ENCODE peak calls at places on chromosomes 11 and 22, in six cellular contexts. X, W, J, E, A and U are unnamed samples.

GRCh38 chr11:74577624-74578396 is 14.6 kb upstream of the POLD3 start:
- DNase-seq in X (no peak), W (no peak), J (no peak), E (no peak), A (no peak), U (no peak)

GRCh38 chr22:21448627-21449416 is 18.4 kb upstream of the TMEM191C start:
- DNase-seq in X (peak; percentile 12), W (no peak), J (peak; percentile 9), E (no peak), A (no peak), U (no peak)

GRCh38 chr22:37259540-37260029 is 15.5 kb upstream of the RAC2 start:
- DNase-seq in X (no peak), W (no peak), J (no peak), E (no peak), A (no peak), U (no peak)

GRCh38 chr11:57499413-57499982 is 16.0 kb downstream of the SLC43A1 start:
- DNase-seq in X (peak; percentile 97), W (peak; percentile 99), J (peak; percentile 97), E (no peak), A (no peak), U (no peak)

GRCh38 chr11:63775221-63775620 is 6.6 kb upstream of the ZFTA start:
- DNase-seq in X (no peak), W (no peak), J (no peak), E (no peak), A (no peak), U (no peak)

GRCh38 chr11:127485541-127485940 is 485.0 kb upstream of the KIRREL3 start:
- DNase-seq in X (no peak), W (no peak), J (no peak), E (no peak), A (no peak), U (no peak)

GRCh38 chr11:70164705-70165104 is 38.4 kb upstream of the FADD start:
- DNase-seq in X (no peak), W (no peak), J (no peak), E (no peak), A (no peak), U (no peak)

GRCh38 chr11:108511851-108512474 is 13.8 kb upstream of the POGLUT3 start:
- DNase-seq in X (no peak), W (no peak), J (no peak), E (no peak), A (no peak), U (no peak)

GRCh38 chr11:57116654-57117053 is 65.1 kb upstream of the LRRC55 start:
- DNase-seq in X (no peak), W (no peak), J (no peak), E (no peak), A (no peak), U (no peak)

GRCh38 chr11:83249972-83250593 is 36.1 kb downstream of the CCDC90B start:
- DNase-seq in X (no peak), W (no peak), J (no peak), E (peak; percentile 2), A (no peak), U (no peak)

GRCh38 chr11:115286614-115287013 is 217.6 kb downstream of the CADM1 start:
- DNase-seq in X (no peak), W (no peak), J (no peak), E (no peak), A (no peak), U (no peak)

GRCh38 chr22:20109411-20110358 is 6.2 kb upstream of the RANBP1 start:
- DNase-seq in X (no peak), W (peak; percentile 13), J (no peak), E (no peak), A (no peak), U (peak; percentile 43)

GRCh38 chr11:14184548-14184947 is 174.4 kb downstream of the RRAS2 start:
- DNase-seq in X (no peak), W (no peak), J (no peak), E (no peak), A (no peak), U (no peak)

GRCh38 chr22:27874756-27875155 is 44.3 kb downstream of the PITPNB start:
- DNase-seq in X (no peak), W (no peak), J (no peak), E (no peak), A (no peak), U (no peak)
- H3K27ac ChIP-seq in X (no peak overlapping the region), W (peak overlapping the region; percentile 59), J (no peak overlapping the region), E (no peak overlapping the region), A (no peak overlapping the region), U (no peak overlapping the region)

GRCh38 chr22:42086051-42086450 is 4.5 kb downstream of the NDUFA6 start:
- DNase-seq in X (no peak), W (no peak), J (no peak), E (no peak), A (no peak), U (no peak)
- H3K27ac ChIP-seq in X (peak overlapping the region; percentile 34), W (peak overlapping the region; percentile 14), J (no peak overlapping the region), E (no peak overlapping the region), A (no peak overlapping the region), U (no peak overlapping the region)

GRCh38 chr11:123582992-123583504 is 71.4 kb downstream of the SCN3B start:
- DNase-seq in X (no peak), W (no peak), J (no peak), E (no peak), A (no peak), U (no peak)
- H3K27ac ChIP-seq in X (no peak overlapping the region), W (no peak overlapping the region), J (no peak overlapping the region), E (no peak overlapping the region), A (no peak overlapping the region), U (no peak overlapping the region)

GRCh38 chr11:94595061-94595460 is 27.9 kb downstream of the PIWIL4 start:
- DNase-seq in X (no peak), W (no peak), J (no peak), E (no peak), A (no peak), U (no peak)
- H3K27ac ChIP-seq in X (no peak overlapping the region), W (no peak overlapping the region), J (no peak overlapping the region), E (no peak overlapping the region), A (no peak overlapping the region), U (no peak overlapping the region)

GRCh38 chr11:130648601-130649000 is 200.2 kb downstream of the ADAMTS15 start:
- DNase-seq in X (no peak), W (peak; percentile 60), J (peak; percentile 32), E (no peak), A (no peak), U (no peak)
- H3K27ac ChIP-seq in X (no peak overlapping the region), W (peak overlapping the region; percentile 75), J (no peak overlapping the region), E (no peak overlapping the region), A (no peak overlapping the region), U (no peak overlapping the region)